ENCODE peak calls at places on chromosomes 3 and 15, in seven cellular contexts. D is COLO829; L is cardiac muscle cell; M is NCI-H1105 treated with DMSO at 0.1 percent for 48 hours; C is BJ; A is CD8-positive, alpha-beta memory T cell; J is T-helper 17 cell. T is an unnamed sample.

GRCh38 chr3:191476053-191476787 is 15.3 kb downstream of the PYDC2 start:
- DNase-seq in C (no peak), M (no peak), D (no peak), A (no peak), L (no peak), J (no peak), T (no peak)

GRCh38 chr15:68207176-68207935 is 2.2 kb upstream of the CALML4 start:
- DNase-seq in M (no peak), A (no peak), D (no peak), C (no peak), J (no peak), L (no peak), T (no peak)

GRCh38 chr15:83087535-83087934 is 19.9 kb upstream of the TM6SF1 start:
- DNase-seq in C (no peak), A (no peak), M (no peak), L (no peak), J (no peak), D (no peak), T (no peak)

GRCh38 chr3:110562621-110563020 is 509.0 kb upstream of the NECTIN3 start:
- DNase-seq in L (no peak), M (no peak), D (no peak), A (no peak), C (no peak), J (no peak), T (no peak)

GRCh38 chr3:8147726-8148125 is 353.9 kb upstream of the LMCD1 start:
- DNase-seq in C (no peak), J (no peak), D (no peak), A (no peak), M (no peak), L (no peak), T (no peak)

GRCh38 chr3:31670722-31671121 is 138.0 kb downstream of the STT3B start:
- DNase-seq in L (no peak), C (no peak), M (no peak), J (no peak), D (no peak), A (no peak), T (no peak)

GRCh38 chr3:151541184-151541583 is 80.3 kb upstream of the IGSF10 start:
- DNase-seq in A (no peak), J (no peak), C (no peak), L (no peak), M (no peak), D (no peak), T (no peak)

GRCh38 chr3:34394978-34395748 is 596.7 kb downstream of the PDCD6IP start:
- DNase-seq in D (no peak), M (no peak), J (no peak), L (no peak), A (no peak), C (no peak), T (no peak)

GRCh38 chr3:21154911-21155310 is 596.1 kb downstream of the ZNF385D start:
- DNase-seq in D (no peak), M (no peak), J (no peak), L (no peak), C (no peak), A (no peak), T (no peak)

GRCh38 chr3:42262525-42262924 is 3.5 kb downstream of the CCK start:
- DNase-seq in J (no peak), C (peak), D (no peak), M (no peak), L (no peak), A (no peak), T (no peak)

GRCh38 chr3:126121632-126122031 is 37.7 kb upstream of the SLC41A3 start:
- DNase-seq in M (no peak), A (no peak), D (no peak), L (no peak), J (no peak), C (no peak), T (no peak)

GRCh38 chr3:12879191-12879815 is 37.9 kb upstream of the RPL32 start:
- DNase-seq in L (peak), J (no peak), C (no peak), A (no peak), D (no peak), M (no peak), T (no peak)

GRCh38 chr3:127339943-127340861 is 52.4 kb upstream of the PRR20G start:
- DNase-seq in L (no peak), C (no peak), A (no peak), J (no peak), M (no peak), D (no peak), T (no peak)

GRCh38 chr15:56180851-56181250 is 62.8 kb downstream of the RFX7 start:
- DNase-seq in M (no peak), L (no peak), C (no peak), J (no peak), D (no peak), A (no peak), T (no peak)

GRCh38 chr3:168249539-168250414 is 154.1 kb upstream of the GOLIM4 start:
- DNase-seq in A (no peak), J (no peak), L (peak), D (peak), M (peak), C (peak), T (peak)

GRCh38 chr15:49962044-49962602 is 156.9 kb downstream of the ATP8B4 start:
- DNase-seq in D (no peak), C (no peak), J (no peak), M (no peak), L (peak), A (no peak), T (no peak)

GRCh38 chr15:68792901-68793766 is 27.6 kb downstream of the ANP32A start:
- DNase-seq in L (no peak), M (no peak), J (no peak), A (no peak), C (no peak), D (no peak), T (no peak)

GRCh38 chr15:41507820-41508290 is 5.8 kb downstream of the LTK start:
- DNase-seq in M (no peak), L (no peak), A (no peak), C (no peak), J (no peak), D (no peak), T (no peak)

GRCh38 chr15:93152264-93152884 is 63.4 kb upstream of the RGMA start:
- DNase-seq in M (no peak), A (no peak), C (no peak), L (no peak), D (no peak), J (no peak), T (no peak)

GRCh38 chr3:126459111-126459762 is 16.5 kb downstream of the ZXDC start:
- DNase-seq in D (no peak), J (no peak), M (no peak), C (no peak), A (no peak), L (no peak), T (no peak)

GRCh38 chr3:53239800-53240199 is 16.0 kb downstream of the TKT start:
- DNase-seq in M (no peak), L (no peak), C (no peak), J (no peak), D (no peak), A (no peak), T (no peak)

GRCh38 chr3:116140100-116140689 is 305.1 kb downstream of the LSAMP start:
- DNase-seq in J (no peak), A (no peak), C (no peak), L (peak), D (peak), M (peak), T (no peak)

GRCh38 chr3:65118279-65118678 is 430.5 kb upstream of the ADAMTS9 start:
- DNase-seq in A (no peak), L (no peak), J (no peak), D (no peak), C (no peak), M (no peak), T (no peak)

GRCh38 chr15:71103102-71103676 is 12.1 kb upstream of the THSD4 start:
- DNase-seq in A (no peak), L (peak), D (no peak), J (no peak), M (peak), C (no peak), T (no peak)

GRCh38 chr3:141789281-141789680 is 26.1 kb downstream of the GRK7 start:
- DNase-seq in D (no peak), M (no peak), L (no peak), A (no peak), J (no peak), C (no peak), T (no peak)

GRCh38 chr15:79218588-79219200 is 63.8 kb upstream of the ANKRD34C start:
- DNase-seq in L (peak), C (no peak), A (no peak), D (peak), M (no peak), J (no peak), T (no peak)

GRCh38 chr3:157494581-157495281 is 8.5 kb downstream of the VEPH1 start:
- DNase-seq in C (no peak), M (peak), J (no peak), D (no peak), L (peak), A (no peak), T (no peak)

GRCh38 chr15:66951976-66952375 is 113.4 kb upstream of the SMAD3 start:
- DNase-seq in D (no peak), J (no peak), L (peak), M (no peak), C (no peak), A (no peak), T (no peak)

GRCh38 chr15:41983221-41983620 is 10.9 kb upstream of the EHD4 start:
- DNase-seq in J (no peak), L (no peak), M (no peak), A (no peak), D (no peak), C (no peak), T (no peak)

GRCh38 chr3:143167956-143168355 is 48.4 kb downstream of the CHST2 start:
- DNase-seq in M (no peak), C (no peak), A (no peak), J (no peak), L (no peak), D (no peak), T (no peak)

T was measured in occipital lobe.